ENCODE peak calls at places on chromosomes 5 and 9, in ten cellular contexts. D is K562, C is A673, J is AG10803, Z is AG09319, T is lower lobe of right lung, K is endothelial cell, I is lung, R is cardiac muscle cell, H is fibroblast of lung. F is an unnamed sample.

GRCh38 chr9:136095028-136095494 is at the start of gene NACC2:
- DNase-seq in Z (no peak), J (peak; percentile 66), I (no peak), D (peak; percentile 82), H (peak; percentile 55), R (peak; percentile 78), T (peak; percentile 81), K (peak; percentile 38), C (no peak), F (peak; percentile 44)

GRCh38 chr9:93576296-93577044 is at the start of gene PHF2:
- DNase-seq in K (no peak), C (peak; percentile 46), R (peak; percentile 59), I (no peak), J (no peak), T (peak; percentile 64), D (peak; percentile 34), H (no peak), Z (no peak), F (peak; percentile 25)

GRCh38 chr9:93354451-93354850 is 97.0 kb upstream of the FAM120A start:
- DNase-seq in J (no peak), C (no peak), I (no peak), D (no peak), R (peak; percentile 1), Z (no peak), H (no peak), K (no peak), T (no peak), F (no peak)

GRCh38 chr5:52725065-52725746 is 62.5 kb upstream of the ITGA1 start:
- DNase-seq in R (no peak), J (peak; percentile 18), Z (no peak), H (no peak), I (peak; percentile 34), D (no peak), C (no peak), T (no peak), K (no peak), F (no peak)

GRCh38 chr5:58094031-58094430 is 365.9 kb downstream of the PLK2 start:
- DNase-seq in J (no peak), C (no peak), H (no peak), K (no peak), D (no peak), R (no peak), Z (no peak), T (no peak), I (no peak), F (no peak)

GRCh38 chr5:13470256-13470655 is 474.2 kb downstream of the DNAH5 start:
- DNase-seq in T (no peak), I (no peak), D (no peak), K (no peak), J (no peak), Z (no peak), R (no peak), C (no peak), H (no peak), F (no peak)

GRCh38 chr5:41095324-41096101 is 24.4 kb upstream of the MROH2B start:
- DNase-seq in R (no peak), T (no peak), J (no peak), C (no peak), K (no peak), H (peak; percentile 39), Z (no peak), I (no peak), D (no peak), F (no peak)

GRCh38 chr5:54659651-54660050 is 142.1 kb downstream of the SNX18 start:
- DNase-seq in C (no peak), Z (no peak), K (no peak), T (no peak), H (peak; percentile 25), I (no peak), J (peak; percentile 78), R (no peak), D (no peak), F (no peak)

GRCh38 chr5:141488591-141489478 is at the start of gene PCDHGC5:
- DNase-seq in I (no peak), J (peak; percentile 76), T (no peak), R (no peak), Z (no peak), H (peak; percentile 60), D (no peak), K (no peak), C (no peak), F (no peak)

GRCh38 chr5:50501510-50502209 is 60.6 kb upstream of the EMB start:
- DNase-seq in J (no peak), D (no peak), K (no peak), C (no peak), H (no peak), R (no peak), I (no peak), Z (no peak), T (no peak), F (no peak)

GRCh38 chr5:136655429-136655828 is 290.1 kb upstream of the TRPC7 start:
- DNase-seq in I (no peak), J (no peak), D (no peak), H (no peak), T (no peak), Z (no peak), C (no peak), K (no peak), R (no peak), F (no peak)

GRCh38 chr5:177489119-177489716 is 8.2 kb downstream of the PDLIM7 start:
- DNase-seq in K (no peak), I (no peak), D (no peak), R (no peak), H (no peak), J (no peak), T (no peak), Z (no peak), C (no peak), F (no peak)
- TF ChIP-seq CTCF in K (no peak), I (no peak), D (no peak), R (no peak), H (no peak), J (no peak), T (no peak), Z (no peak), C (peak; percentile 29), F (no peak)

DNA sequence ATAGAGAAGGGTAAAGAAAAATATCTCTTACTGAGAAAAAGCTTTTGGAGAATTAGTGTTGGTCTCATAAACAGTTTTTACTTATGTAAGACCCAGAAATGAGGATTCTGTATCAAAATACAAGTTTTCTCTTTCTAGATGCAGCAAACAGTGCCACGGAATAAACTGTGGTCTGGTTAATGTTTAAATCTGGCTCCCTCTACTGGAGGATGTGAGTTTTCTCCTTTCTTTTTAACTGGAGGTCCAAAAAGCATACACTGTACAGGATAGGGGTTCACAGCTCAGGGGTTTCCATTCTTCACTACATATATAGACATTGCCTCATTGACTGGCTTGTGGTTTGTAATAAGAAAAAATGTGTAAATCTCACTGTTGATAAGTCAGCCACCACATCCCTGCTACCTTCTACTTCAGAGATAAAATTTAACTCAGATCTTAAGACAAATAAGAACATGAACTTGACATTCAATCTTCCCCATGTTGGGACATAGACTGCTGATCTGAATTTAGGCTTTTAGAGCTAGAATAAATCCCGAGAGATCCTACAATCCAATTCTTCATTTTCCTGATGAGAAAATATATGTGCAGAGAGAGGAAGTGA is 98.9 kb downstream of the CFAP95 start:
- DNase-seq in J (peak; percentile 71), H (peak; percentile 79), T (no peak), I (no peak), Z (peak; percentile 22), K (no peak), C (peak; percentile 78), R (peak; percentile 71), D (peak; percentile 41), F (no peak)
- TF ChIP-seq CTCF in J (peak; percentile 85), H (peak; percentile 70), T (peak; percentile 65), I (peak; percentile 38), Z (peak; percentile 70), K (peak; percentile 67), C (peak; percentile 77), R (peak; percentile 69), D (peak; percentile 59), F (peak; percentile 50)

GRCh38 chr9:109560470-109561132 is 62.5 kb upstream of the PTPN3 start:
- DNase-seq in T (no peak), K (peak; percentile 14), C (no peak), R (peak; percentile 26), Z (no peak), J (no peak), D (peak; percentile 7), H (no peak), I (no peak), F (no peak)
- TF ChIP-seq CTCF in T (no peak), K (no peak), C (no peak), R (peak; percentile 7), Z (no peak), J (no peak), D (peak; percentile 20), H (peak; percentile 1), I (no peak), F (no peak)

DNA sequence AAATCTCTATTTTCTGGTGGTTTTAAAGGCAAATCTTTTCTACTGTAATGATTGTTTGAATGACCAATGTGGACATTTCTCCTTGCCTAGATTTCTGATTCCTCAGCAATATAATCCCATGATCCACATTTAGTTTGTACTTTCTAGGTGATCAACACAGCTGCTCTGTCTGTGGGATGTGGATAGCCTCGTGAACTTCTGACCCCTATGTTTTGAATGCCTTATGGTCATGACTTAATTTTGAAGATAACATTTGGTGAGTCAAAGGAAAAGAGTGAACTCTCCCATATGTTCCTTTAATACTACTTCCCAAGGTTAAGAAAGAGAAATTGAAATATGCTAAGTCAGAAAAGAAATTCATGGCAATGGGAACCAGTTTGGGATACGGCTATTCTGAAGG is 147.5 kb downstream of the CAVIN4 start:
- DNase-seq in R (no peak), D (no peak), J (no peak), K (no peak), T (no peak), H (no peak), I (no peak), C (no peak), Z (no peak), F (no peak)
- TF ChIP-seq CTCF in R (no peak), D (no peak), J (no peak), K (no peak), T (no peak), H (no peak), I (no peak), C (no peak), Z (no peak), F (no peak)

F was measured in natural killer cell.